ENCODE peak calls at places on chromosomes 13 and 19, in eight cellular contexts. A is left lobe of liver; F is COR-L47; T is dorsolateral prefrontal cortex; I is left lung; W is substantia nigra; L is stimulated activated CD4-positive, alpha-beta T cell treated with anti-CD3 and anti-CD28 coated beads, Interleukin-2, amount 100 ng/mL, for 48 hours; Q is T-helper 2 cell treated with Interferon-gamma antibody and Interleukin-4, amounts not matched to agents 5 μg/mL and 100 μg/mL, for 36 hours. H is an unnamed sample.

GRCh38 chr19:18098891-18099622 is 1.5 kb downstream of the MAST3 start:
- DNase-seq in A (no peak), F (no peak), T (no peak), I (no peak), W (no peak), L (no peak), Q (no peak), H (no peak)

GRCh38 chr19:44847144-44848035 is 1.3 kb downstream of the NECTIN2 start:
- DNase-seq in A (peak), F (peak), T (no peak), I (peak), W (no peak), L (no peak), Q (no peak), H (no peak)

GRCh38 chr13:71254384-71254783 is 612.6 kb downstream of the DACH1 start:
- DNase-seq in A (no peak), F (no peak), T (no peak), I (no peak), W (no peak), L (no peak), Q (no peak), H (no peak)

GRCh38 chr19:44212865-44213346 is 574 bp downstream of the ZNF227 start:
- DNase-seq in A (no peak), F (no peak), T (peak), I (no peak), W (no peak), L (no peak), Q (no peak), H (no peak)

GRCh38 chr19:34120846-34121639 is 51.3 kb upstream of the LSM14A start:
- DNase-seq in A (no peak), F (no peak), T (no peak), I (no peak), W (no peak), L (peak), Q (peak), H (no peak)

GRCh38 chr13:110405597-110406450 is 98.7 kb downstream of the COL4A2 start:
- DNase-seq in A (no peak), F (no peak), T (no peak), I (no peak), W (no peak), L (no peak), Q (peak), H (no peak)

GRCh38 chr13:102504002-102504401 is 92.8 kb upstream of the TPP2 start:
- DNase-seq in A (no peak), F (peak), T (no peak), I (no peak), W (no peak), L (no peak), Q (no peak), H (no peak)

GRCh38 chr13:27972619-27972877 is 3.4 kb upstream of the CDX2 start:
- DNase-seq in A (no peak), F (no peak), T (no peak), I (no peak), W (no peak), L (no peak), Q (no peak), H (no peak)

GRCh38 chr19:12194827-12195500 is 32.1 kb downstream of the ZNF136 start:
- DNase-seq in A (peak), F (no peak), T (peak), I (peak), W (peak), L (peak), Q (peak), H (no peak)